ENCODE peak calls at places on chromosomes 6 and 20, in four cellular contexts. One of them, this sample, is unnamed.

GRCh38 chr6:148972481-148972880 is 225.7 kb downstream of the UST start:
- DNase-seq in spleen: peak
- DNase-seq in HCT116: peak
- DNase-seq in lower leg skin: no peak
- DNase-seq in this sample: peak

GRCh38 chr6:121748850-121749249 is 313.4 kb downstream of the GJA1 start:
- DNase-seq in spleen: no peak
- DNase-seq in HCT116: no peak
- DNase-seq in lower leg skin: no peak
- DNase-seq in this sample: no peak

GRCh38 chr6:10300071-10300470 is 114.8 kb downstream of the TFAP2A start:
- DNase-seq in spleen: no peak
- DNase-seq in HCT116: peak
- DNase-seq in lower leg skin: no peak
- DNase-seq in this sample: no peak

GRCh38 chr6:128000363-128000762 is 99.5 kb upstream of the THEMIS start:
- DNase-seq in spleen: no peak
- DNase-seq in HCT116: no peak
- DNase-seq in lower leg skin: no peak
- DNase-seq in this sample: no peak

GRCh38 chr6:80789912-80790635 is 683.6 kb downstream of the BCKDHB start:
- DNase-seq in spleen: no peak
- DNase-seq in HCT116: no peak
- DNase-seq in lower leg skin: no peak
- DNase-seq in this sample: no peak

GRCh38 chr20:24656391-24656790 is 187.0 kb downstream of the SYNDIG1 start:
- DNase-seq in spleen: no peak
- DNase-seq in HCT116: no peak
- DNase-seq in lower leg skin: no peak
- DNase-seq in this sample: no peak

GRCh38 chr20:61559706-61560315 is 307.8 kb downstream of the CDH4 start:
- DNase-seq in spleen: no peak
- DNase-seq in HCT116: no peak
- DNase-seq in lower leg skin: no peak
- DNase-seq in this sample: no peak

GRCh38 chr6:3868544-3868943 is 19.4 kb downstream of the FAM50B start:
- DNase-seq in spleen: no peak
- DNase-seq in HCT116: no peak
- DNase-seq in lower leg skin: peak
- DNase-seq in this sample: no peak

GRCh38 chr6:132961610-132962009 is 147.2 kb downstream of the RPS12 start:
- DNase-seq in spleen: no peak
- DNase-seq in HCT116: no peak
- DNase-seq in lower leg skin: no peak
- DNase-seq in this sample: no peak

GRCh38 chr6:106128981-106129761 is 43.0 kb downstream of the PRDM1 start:
- DNase-seq in spleen: no peak
- DNase-seq in HCT116: no peak
- DNase-seq in lower leg skin: peak
- DNase-seq in this sample: no peak

GRCh38 chr6:159042003-159042823 is 2.6 kb downstream of the TAGAP start:
- DNase-seq in spleen: peak
- DNase-seq in HCT116: peak
- DNase-seq in lower leg skin: peak
- DNase-seq in this sample: no peak

GRCh38 chr6:155085582-155086253 is 90.6 kb downstream of the TIAM2 start:
- DNase-seq in spleen: no peak
- DNase-seq in HCT116: peak
- DNase-seq in lower leg skin: no peak
- DNase-seq in this sample: no peak

GRCh38 chr6:139395891-139396299 is 21.4 kb upstream of the CITED2 start:
- DNase-seq in spleen: no peak
- DNase-seq in HCT116: no peak
- DNase-seq in lower leg skin: no peak
- DNase-seq in this sample: no peak

GRCh38 chr20:64063389-64064144 is 569 bp downstream of the TCEA2 start:
- DNase-seq in spleen: no peak
- DNase-seq in HCT116: no peak
- DNase-seq in lower leg skin: no peak
- DNase-seq in this sample: no peak

GRCh38 chr6:143331362-143331761 is 119.1 kb downstream of the ADAT2 start:
- DNase-seq in spleen: no peak
- DNase-seq in HCT116: no peak
- DNase-seq in lower leg skin: no peak
- DNase-seq in this sample: no peak

GRCh38 chr6:136517002-136517401 is 33.2 kb downstream of the MAP7 start:
- DNase-seq in spleen: no peak
- DNase-seq in HCT116: no peak
- DNase-seq in lower leg skin: no peak
- DNase-seq in this sample: no peak

GRCh38 chr6:116682334-116682712 is 1.3 kb downstream of the KPNA5 start:
- DNase-seq in spleen: no peak
- DNase-seq in HCT116: no peak
- DNase-seq in lower leg skin: no peak
- DNase-seq in this sample: no peak

GRCh38 chr20:478949-479429 is 16.7 kb upstream of the TBC1D20 start:
- DNase-seq in spleen: no peak
- DNase-seq in HCT116: peak
- DNase-seq in lower leg skin: no peak
- DNase-seq in this sample: peak

GRCh38 chr20:53786445-53787267 is 193.0 kb upstream of the ZNF217 start:
- DNase-seq in spleen: no peak
- DNase-seq in HCT116: peak
- DNase-seq in lower leg skin: peak
- DNase-seq in this sample: no peak

GRCh38 chr20:44219287-44219686 is 8.7 kb upstream of the OSER1 start:
- DNase-seq in spleen: no peak
- DNase-seq in HCT116: no peak
- DNase-seq in lower leg skin: no peak
- DNase-seq in this sample: no peak

GRCh38 chr20:15875446-15875845 is 697.8 kb downstream of the KIF16B start:
- DNase-seq in spleen: no peak
- DNase-seq in HCT116: no peak
- DNase-seq in lower leg skin: no peak
- DNase-seq in this sample: no peak

GRCh38 chr20:24381886-24382285 is 87.5 kb upstream of the SYNDIG1 start:
- DNase-seq in spleen: no peak
- DNase-seq in HCT116: no peak
- DNase-seq in lower leg skin: no peak
- DNase-seq in this sample: no peak

GRCh38 chr6:167824591-167825041 is 2.1 kb upstream of the AFDN start:
- DNase-seq in spleen: no peak
- DNase-seq in HCT116: no peak
- DNase-seq in lower leg skin: no peak
- DNase-seq in this sample: no peak

GRCh38 chr20:57426831-57427230 is 35.6 kb downstream of the RBM38 start:
- DNase-seq in spleen: peak
- DNase-seq in HCT116: no peak
- DNase-seq in lower leg skin: no peak
- DNase-seq in this sample: no peak

GRCh38 chr6:48281217-48281616 is 170.2 kb upstream of the PTCHD4 start:
- DNase-seq in spleen: no peak
- DNase-seq in HCT116: no peak
- DNase-seq in lower leg skin: no peak
- DNase-seq in this sample: no peak

GRCh38 chr6:129929433-129929832 is 68.3 kb upstream of the TMEM244 start:
- DNase-seq in spleen: no peak
- DNase-seq in HCT116: no peak
- DNase-seq in lower leg skin: no peak
- DNase-seq in this sample: no peak

GRCh38 chr6:40894962-40895799 is 143.8 kb downstream of the UNC5CL start:
- DNase-seq in spleen: no peak
- DNase-seq in HCT116: peak
- DNase-seq in lower leg skin: peak
- DNase-seq in this sample: no peak

GRCh38 chr6:40125680-40126079 is 191.4 kb upstream of the MOCS1 start:
- DNase-seq in spleen: no peak
- DNase-seq in HCT116: no peak
- DNase-seq in lower leg skin: no peak
- DNase-seq in this sample: no peak

GRCh38 chr6:36246511-36247268 is 23.2 kb upstream of the PNPLA1 start:
- DNase-seq in spleen: no peak
- DNase-seq in HCT116: no peak
- DNase-seq in lower leg skin: no peak
- DNase-seq in this sample: no peak

GRCh38 chr6:36242161-36242560 is 27.7 kb upstream of the PNPLA1 start:
- DNase-seq in spleen: no peak
- DNase-seq in HCT116: no peak
- DNase-seq in lower leg skin: no peak
- DNase-seq in this sample: no peak

GRCh38 chr6:36245572-36246031 is 24.3 kb upstream of the PNPLA1 start:
- DNase-seq in spleen: no peak
- DNase-seq in HCT116: no peak
- DNase-seq in lower leg skin: no peak
- DNase-seq in this sample: no peak

GRCh38 chr6:36243562-36244212 is 26.2 kb upstream of the PNPLA1 start:
- DNase-seq in spleen: no peak
- DNase-seq in HCT116: no peak
- DNase-seq in lower leg skin: no peak
- DNase-seq in this sample: no peak

DNA sequence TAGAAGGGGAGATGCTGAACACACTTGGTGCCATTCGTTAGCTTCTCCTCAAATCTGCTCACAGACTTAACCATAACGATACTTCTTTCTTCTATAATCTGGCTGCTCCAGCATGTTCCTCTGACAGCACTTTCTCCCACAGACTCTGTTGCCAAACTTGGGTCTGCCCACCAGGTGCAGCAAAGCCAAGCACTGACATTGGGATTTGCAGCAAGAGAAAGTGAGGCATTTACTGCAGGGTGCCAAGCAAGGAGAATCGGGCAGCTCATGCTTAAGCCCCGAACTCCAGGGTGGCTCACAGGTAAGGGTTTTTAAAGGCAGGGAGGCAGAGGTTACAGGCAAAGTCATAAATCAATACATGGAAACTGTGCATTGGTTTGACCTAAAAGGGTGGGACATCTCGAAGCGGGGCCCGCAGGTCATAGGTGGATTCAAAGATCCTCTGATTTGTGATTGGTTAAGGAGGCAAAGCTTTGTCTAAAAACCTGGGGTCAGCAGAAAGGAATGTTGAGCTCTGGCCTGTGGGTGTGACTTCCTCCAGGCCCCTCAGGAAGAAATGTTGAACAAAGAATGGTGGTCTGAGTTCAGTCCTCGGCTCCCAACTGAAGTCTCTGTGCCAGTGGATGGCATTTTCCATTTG is 25.1 kb upstream of the PNPLA1 start:
- DNase-seq in spleen: no peak
- DNase-seq in HCT116: peak
- DNase-seq in lower leg skin: no peak
- DNase-seq in this sample: no peak
- TF ChIP-seq POLR2A in spleen: no peak
- TF ChIP-seq POLR2A in HCT116: peak
- TF ChIP-seq POLR2A in lower leg skin: no peak
- TF ChIP-seq POLR2A in this sample: no peak

GRCh38 chr20:17872920-17873319 is 95.7 kb downstream of the SNX5 start:
- DNase-seq in spleen: peak
- DNase-seq in HCT116: no peak
- DNase-seq in lower leg skin: no peak
- DNase-seq in this sample: no peak

GRCh38 chr20:17875106-17875980 is 93.3 kb downstream of the SNX5 start:
- DNase-seq in spleen: no peak
- DNase-seq in HCT116: no peak
- DNase-seq in lower leg skin: peak
- DNase-seq in this sample: no peak

GRCh38 chr20:17874271-17875105 is 94.1 kb downstream of the SNX5 start:
- DNase-seq in spleen: no peak
- DNase-seq in HCT116: no peak
- DNase-seq in lower leg skin: no peak
- DNase-seq in this sample: no peak

GRCh38 chr20:17872434-17872833 is 96.2 kb downstream of the SNX5 start:
- DNase-seq in spleen: peak
- DNase-seq in HCT116: no peak
- DNase-seq in lower leg skin: no peak
- DNase-seq in this sample: no peak

GRCh38 chr20:17873410-17874270 is 95.0 kb downstream of the SNX5 start:
- DNase-seq in spleen: peak
- DNase-seq in HCT116: peak
- DNase-seq in lower leg skin: peak
- DNase-seq in this sample: no peak
- TF ChIP-seq POLR2A in spleen: no peak
- TF ChIP-seq POLR2A in HCT116: no peak
- TF ChIP-seq POLR2A in lower leg skin: no peak
- TF ChIP-seq POLR2A in this sample: no peak

GRCh38 chr6:31729515-31729978 is 448 bp upstream of the DDAH2 start:
- DNase-seq in spleen: peak
- DNase-seq in HCT116: peak
- DNase-seq in lower leg skin: peak
- DNase-seq in this sample: peak

GRCh38 chr6:31728767-31729514 is at the start of gene DDAH2:
- DNase-seq in spleen: peak
- DNase-seq in HCT116: no peak
- DNase-seq in lower leg skin: peak
- DNase-seq in this sample: no peak

GRCh38 chr6:31732029-31732428 is 2.9 kb upstream of the DDAH2 start:
- DNase-seq in spleen: no peak
- DNase-seq in HCT116: no peak
- DNase-seq in lower leg skin: no peak
- DNase-seq in this sample: no peak

GRCh38 chr6:31730631-31731086 is 1.6 kb upstream of the DDAH2 start:
- DNase-seq in spleen: peak
- DNase-seq in HCT116: no peak
- DNase-seq in lower leg skin: no peak
- DNase-seq in this sample: no peak

DNA sequence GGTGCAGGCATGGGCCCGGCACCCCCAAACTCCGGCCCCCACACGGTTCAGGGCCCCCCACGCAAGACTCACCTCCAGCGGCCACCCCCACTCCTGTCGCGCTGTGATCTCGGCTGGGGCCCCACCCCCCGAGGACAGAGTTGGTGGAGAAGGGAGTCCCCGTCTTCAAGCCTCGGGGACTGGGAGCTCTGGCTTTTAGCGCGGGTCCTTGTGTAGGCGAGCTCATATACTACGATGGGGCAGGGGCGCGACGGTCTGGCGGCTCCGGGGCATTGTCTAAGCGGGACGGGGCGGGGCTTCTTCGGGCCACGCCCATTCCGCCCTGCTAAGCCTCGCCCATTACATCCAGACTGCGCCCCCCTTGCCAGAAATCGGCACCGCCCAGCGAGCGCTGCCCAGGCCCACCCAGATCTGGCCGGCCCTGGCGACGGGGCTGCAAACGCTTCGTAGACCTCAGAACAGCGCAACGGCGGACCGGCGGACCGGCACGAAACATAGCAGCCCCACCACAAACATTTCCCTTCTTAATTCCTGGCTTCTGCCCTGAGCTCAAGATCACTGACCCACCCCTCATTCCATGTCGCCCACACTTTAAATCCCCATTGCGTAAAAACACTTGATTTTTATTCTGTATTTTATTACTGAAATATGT is 1.0 kb upstream of the DDAH2 start:
- DNase-seq in spleen: peak
- DNase-seq in HCT116: peak
- DNase-seq in lower leg skin: peak
- DNase-seq in this sample: peak
- TF ChIP-seq POLR2A in spleen: no peak
- TF ChIP-seq POLR2A in HCT116: no peak
- TF ChIP-seq POLR2A in lower leg skin: no peak
- TF ChIP-seq POLR2A in this sample: peak

GRCh38 chr6:87701676-87702588 is at the start of gene AKIRIN2:
- DNase-seq in spleen: peak
- DNase-seq in HCT116: peak
- DNase-seq in lower leg skin: peak
- DNase-seq in this sample: peak
- TF ChIP-seq POLR2A in spleen: peak
- TF ChIP-seq POLR2A in HCT116: peak
- TF ChIP-seq POLR2A in lower leg skin: peak
- TF ChIP-seq POLR2A in this sample: peak

This sample was measured in GM12892.